ENCODE peak calls at places on chromosomes 3 and 15, in seven cellular contexts. N, O, T, M, J, G and H are unnamed samples.

GRCh38 chr3:46710671-46711295 is 6.9 kb downstream of the PRSS50 start:
- DNase-seq in T (no peak), G (no peak), M (no peak), J (no peak), N (peak), O (no peak), H (no peak)

GRCh38 chr3:104816008-104816407 is 550.7 kb upstream of the ALCAM start:
- DNase-seq in J (no peak), M (no peak), N (no peak), O (no peak), G (no peak), T (no peak), H (no peak)

GRCh38 chr3:5463986-5464385 is 276.5 kb downstream of the EDEM1 start:
- DNase-seq in O (peak), T (no peak), J (no peak), G (no peak), N (no peak), M (no peak), H (no peak)

GRCh38 chr3:173932624-173933023 is 535.1 kb downstream of the NLGN1 start:
- DNase-seq in O (no peak), N (no peak), G (no peak), T (no peak), M (no peak), J (no peak), H (no peak)

GRCh38 chr3:117018622-117019021 is 309.0 kb downstream of the TUSC7 start:
- DNase-seq in N (no peak), J (no peak), M (no peak), T (no peak), G (no peak), O (no peak), H (no peak)

GRCh38 chr3:46923559-46924350 is 46.2 kb downstream of the PTH1R start:
- DNase-seq in M (peak), T (peak), G (no peak), N (peak), J (no peak), O (no peak), H (peak)

GRCh38 chr3:129228891-129229585 is 20.4 kb upstream of the COPG1 start:
- DNase-seq in O (no peak), G (no peak), T (peak), J (no peak), M (no peak), N (no peak), H (no peak)

GRCh38 chr15:43133429-43134156 is at the start of gene TMEM62:
- DNase-seq in M (peak), N (peak), G (peak), T (peak), J (peak), O (peak), H (peak)

GRCh38 chr15:61232266-61232665 is 3.2 kb upstream of the RORA start:
- DNase-seq in N (no peak), T (no peak), G (no peak), M (no peak), O (no peak), J (no peak), H (no peak)

GRCh38 chr3:161305095-161305991 is 66.0 kb downstream of the SPTSSB start:
- DNase-seq in J (no peak), T (peak), G (no peak), O (no peak), M (peak), N (no peak), H (peak)

GRCh38 chr15:31297221-31297879 is 29.3 kb upstream of the KLF13 start:
- DNase-seq in J (peak), M (no peak), O (no peak), G (no peak), N (no peak), T (no peak), H (no peak)

GRCh38 chr3:109707642-109708041 is 370.3 kb upstream of the DPPA4 start:
- DNase-seq in G (no peak), N (no peak), T (no peak), M (no peak), O (no peak), J (no peak), H (no peak)

GRCh38 chr3:127953092-127953491 is 38.1 kb downstream of the KBTBD12 start:
- DNase-seq in J (no peak), T (no peak), N (no peak), M (no peak), O (no peak), G (no peak), H (no peak)

GRCh38 chr15:72534522-72534921 is 60.4 kb downstream of the ARIH1 start:
- DNase-seq in M (no peak), N (no peak), T (no peak), J (no peak), G (no peak), O (no peak), H (no peak)

GRCh38 chr3:4421121-4421520 is 45.9 kb downstream of the SUMF1 start:
- DNase-seq in N (no peak), O (peak), J (no peak), M (no peak), T (peak), G (peak), H (peak)

GRCh38 chr3:188067932-188068331 is 86.0 kb upstream of the LPP start:
- DNase-seq in O (no peak), J (no peak), T (peak), N (no peak), M (no peak), G (no peak), H (no peak)

GRCh38 chr15:82139823-82140268 is 94.0 kb upstream of the MEX3B start:
- DNase-seq in O (no peak), G (peak), M (peak), N (no peak), J (no peak), T (peak), H (no peak)

GRCh38 chr15:101536875-101537405 is 47.4 kb upstream of the PCSK6 start:
- DNase-seq in G (no peak), N (no peak), O (no peak), J (peak), M (no peak), T (no peak), H (no peak)

GRCh38 chr3:4830586-4830914 is 148.7 kb upstream of the BHLHE40 start:
- DNase-seq in T (no peak), M (no peak), O (no peak), G (no peak), N (no peak), J (no peak), H (no peak)

GRCh38 chr15:70867911-70868467 is 14.0 kb upstream of the LARP6 start:
- DNase-seq in J (no peak), T (no peak), M (no peak), N (no peak), G (no peak), O (no peak), H (no peak)

GRCh38 chr15:63381301-63382192 is at the start of gene CA12:
- DNase-seq in M (no peak), T (peak), O (no peak), N (peak), G (no peak), J (no peak), H (no peak)

GRCh38 chr3:172607305-172608121 is 84.3 kb upstream of the TNFSF10 start:
- DNase-seq in N (no peak), M (no peak), G (peak), J (no peak), O (no peak), T (no peak), H (no peak)

GRCh38 chr3:51719413-51720025 is 12.7 kb downstream of the GRM2 start:
- DNase-seq in M (peak), O (no peak), G (peak), T (no peak), J (no peak), N (peak), H (peak)
- TF ChIP-seq CTCF in M (peak), O (peak), G (no peak), T (no peak), J (peak), N (no peak), H (no peak)

GRCh38 chr3:15795563-15796308 is 2.0 kb downstream of the ANKRD28 start:
- DNase-seq in N (no peak), J (no peak), O (no peak), M (peak), T (no peak), G (no peak), H (no peak)

GRCh38 chr3:15796331-15796730 is 1.4 kb downstream of the ANKRD28 start:
- DNase-seq in N (no peak), T (no peak), M (no peak), J (no peak), O (no peak), G (no peak), H (no peak)

GRCh38 chr3:15794303-15794771 is 3.4 kb downstream of the ANKRD28 start:
- DNase-seq in M (no peak), T (peak), N (no peak), G (peak), O (no peak), J (no peak), H (no peak)

GRCh38 chr3:15796771-15797599 is 794 bp downstream of the ANKRD28 start:
- DNase-seq in N (no peak), T (peak), M (no peak), G (no peak), O (no peak), J (no peak), H (no peak)

GRCh38 chr3:15794842-15795562 is 2.8 kb downstream of the ANKRD28 start:
- DNase-seq in T (no peak), J (no peak), M (no peak), N (no peak), G (no peak), O (no peak), H (no peak)
- TF ChIP-seq CTCF in T (peak), J (peak), M (peak), N (no peak), G (no peak), O (no peak), H (no peak)

GRCh38 chr3:184227481-184227935 is 1.9 kb upstream of the VWA5B2 start:
- DNase-seq in T (peak), O (no peak), G (peak), N (no peak), M (peak), J (no peak), H (peak)
- TF ChIP-seq CTCF in T (peak), O (peak), G (peak), N (peak), M (peak), J (peak), H (peak)

GRCh38 chr3:50428007-50428633 is 68.8 kb upstream of the TMEM115 start:
- DNase-seq in O (no peak), T (peak), J (no peak), N (no peak), G (no peak), M (no peak), H (no peak)
- TF ChIP-seq CTCF in O (no peak), T (no peak), J (no peak), N (no peak), G (no peak), M (no peak), H (no peak)